ENCODE peak calls at places on chromosomes 6 and 20, in nine cellular contexts. R, X, Q, W, A, F, J, G and N are unnamed samples.

GRCh38 chr6:26400626-26401025 is 1.4 kb upstream of the BTN3A1 start:
- DNase-seq in R (no peak), X (no peak), Q (no peak), W (no peak), A (no peak), F (no peak), J (no peak), G (no peak), N (no peak)

GRCh38 chr20:17568045-17568788 is 1.7 kb upstream of the DSTN start:
- DNase-seq in R (no peak), X (no peak), Q (no peak), W (no peak), A (no peak), F (no peak), J (no peak), G (no peak), N (no peak)

GRCh38 chr6:77228279-77228678 is 235.0 kb downstream of the HTR1B start:
- DNase-seq in R (no peak), X (no peak), Q (no peak), W (no peak), A (no peak), F (no peak), J (no peak), G (no peak), N (no peak)

GRCh38 chr6:140671926-140672325 is 1297.5 kb upstream of the CITED2 start:
- DNase-seq in R (peak), X (no peak), Q (no peak), W (no peak), A (no peak), F (no peak), J (no peak), G (no peak), N (no peak)

GRCh38 chr20:40173877-40174276 is 515.2 kb downstream of the MAFB start:
- DNase-seq in R (no peak), X (no peak), Q (no peak), W (no peak), A (no peak), F (no peak), J (no peak), G (no peak), N (no peak)

GRCh38 chr6:72245565-72245964 is 359.2 kb downstream of the RIMS1 start:
- DNase-seq in R (peak), X (no peak), Q (no peak), W (no peak), A (no peak), F (no peak), J (no peak), G (no peak), N (no peak)

GRCh38 chr6:15066433-15067337 is 179.2 kb upstream of the JARID2 start:
- DNase-seq in R (peak), X (peak), Q (peak), W (peak), A (no peak), F (peak), J (peak), G (peak), N (peak)

GRCh38 chr20:22394583-22394982 is 189.8 kb downstream of the FOXA2 start:
- DNase-seq in R (no peak), X (no peak), Q (no peak), W (no peak), A (no peak), F (no peak), J (no peak), G (no peak), N (no peak)

GRCh38 chr6:142822882-142823578 is 121.9 kb downstream of the HIVEP2 start:
- DNase-seq in R (no peak), X (no peak), Q (no peak), W (no peak), A (no peak), F (no peak), J (no peak), G (no peak), N (no peak)

GRCh38 chr6:33671381-33672072 is 40.0 kb downstream of the UQCC2 start:
- DNase-seq in R (no peak), X (no peak), Q (no peak), W (no peak), A (no peak), F (no peak), J (no peak), G (no peak), N (no peak)

GRCh38 chr6:108896111-108896661 is 48.0 kb downstream of the ARMC2 start:
- DNase-seq in R (peak), X (no peak), Q (no peak), W (peak), A (no peak), F (no peak), J (no peak), G (no peak), N (no peak)

GRCh38 chr20:59831024-59831900 is 102.2 kb downstream of the SYCP2 start:
- DNase-seq in R (no peak), X (no peak), Q (no peak), W (no peak), A (peak), F (no peak), J (peak), G (peak), N (no peak)

GRCh38 chr6:393391-394221 is 2.1 kb downstream of the IRF4 start:
- DNase-seq in R (no peak), X (no peak), Q (no peak), W (no peak), A (no peak), F (no peak), J (no peak), G (no peak), N (no peak)

GRCh38 chr6:42453027-42453648 is 1.4 kb upstream of the TRERF1 start:
- DNase-seq in R (peak), X (peak), Q (peak), W (peak), A (peak), F (peak), J (peak), G (peak), N (no peak)

GRCh38 chr20:31919756-31920155 is 32.1 kb downstream of the PDRG1 start:
- DNase-seq in R (no peak), X (no peak), Q (no peak), W (no peak), A (no peak), F (no peak), J (no peak), G (no peak), N (no peak)

GRCh38 chr20:9515761-9516657 is 1.6 kb downstream of the LAMP5 start:
- DNase-seq in R (peak), X (no peak), Q (no peak), W (peak), A (no peak), F (no peak), J (no peak), G (no peak), N (no peak)

GRCh38 chr6:158068156-158068892 is 86.7 kb downstream of the SYNJ2 start:
- DNase-seq in R (no peak), X (no peak), Q (no peak), W (no peak), A (no peak), F (no peak), J (no peak), G (no peak), N (no peak)

GRCh38 chr6:14824835-14825223 is 421.0 kb upstream of the JARID2 start:
- DNase-seq in R (no peak), X (no peak), Q (no peak), W (no peak), A (no peak), F (no peak), J (no peak), G (peak), N (no peak)

GRCh38 chr6:169269180-169270076 is 15.8 kb upstream of the THBS2 start:
- DNase-seq in R (peak), X (no peak), Q (peak), W (no peak), A (no peak), F (peak), J (peak), G (no peak), N (no peak)

GRCh38 chr20:10519361-10520048 is 84.4 kb downstream of the SLX4IP start:
- DNase-seq in R (peak), X (no peak), Q (no peak), W (no peak), A (no peak), F (no peak), J (no peak), G (no peak), N (no peak)

GRCh38 chr6:13877116-13877515 is 47.6 kb upstream of the RNF182 start:
- DNase-seq in R (peak), X (no peak), Q (no peak), W (no peak), A (no peak), F (no peak), J (no peak), G (no peak), N (no peak)

GRCh38 chr6:67393356-67393755 is 1241.7 kb upstream of the ADGRB3 start:
- DNase-seq in R (no peak), X (no peak), Q (no peak), W (no peak), A (no peak), F (no peak), J (no peak), G (no peak), N (no peak)

GRCh38 chr6:27825025-27825823 is 87.0 kb downstream of the OR2B2 start:
- DNase-seq in R (no peak), X (no peak), Q (no peak), W (no peak), A (no peak), F (no peak), J (no peak), G (no peak), N (no peak)

GRCh38 chr6:137827411-137827940 is 39.6 kb upstream of the TNFAIP3 start:
- DNase-seq in R (no peak), X (no peak), Q (no peak), W (no peak), A (no peak), F (no peak), J (no peak), G (no peak), N (no peak)

GRCh38 chr20:45470262-45470931 is 844 bp downstream of the WFDC2 start:
- DNase-seq in R (peak), X (peak), Q (no peak), W (no peak), A (peak), F (peak), J (no peak), G (peak), N (no peak)

GRCh38 chr20:973785-974194 is 28.3 kb downstream of the RSPO4 start:
- DNase-seq in R (no peak), X (no peak), Q (no peak), W (peak), A (peak), F (no peak), J (no peak), G (peak), N (no peak)

GRCh38 chr6:31479933-31480535 is 17.9 kb upstream of the MICB start:
- DNase-seq in R (no peak), X (peak), Q (no peak), W (no peak), A (no peak), F (no peak), J (no peak), G (no peak), N (no peak)

GRCh38 chr20:50731055-50731929 is at the start of gene PARD6B:
- DNase-seq in R (peak), X (peak), Q (peak), W (peak), A (peak), F (peak), J (peak), G (peak), N (peak)

GRCh38 chr20:11850901-11851300 is 66.8 kb upstream of the BTBD3 start:
- DNase-seq in R (peak), X (no peak), Q (no peak), W (no peak), A (no peak), F (no peak), J (no peak), G (no peak), N (no peak)

GRCh38 chr6:107815846-107816245 is 8.3 kb downstream of the SCML4 start:
- DNase-seq in R (no peak), X (no peak), Q (no peak), W (no peak), A (no peak), F (no peak), J (peak), G (no peak), N (no peak)

GRCh38 chr6:67102743-67103142 is 1395.7 kb upstream of the EYS start:
- DNase-seq in R (no peak), X (no peak), Q (no peak), W (no peak), A (no peak), F (no peak), J (no peak), G (no peak), N (no peak)

GRCh38 chr6:31708224-31708623 is 1.6 kb downstream of the LY6G6F start:
- DNase-seq in R (no peak), X (no peak), Q (no peak), W (no peak), A (no peak), F (no peak), J (no peak), G (no peak), N (no peak)

GRCh38 chr6:53359843-53360834 is 11.4 kb upstream of the ELOVL5 start:
- DNase-seq in R (peak), X (no peak), Q (no peak), W (no peak), A (peak), F (no peak), J (no peak), G (no peak), N (no peak)

GRCh38 chr6:150659046-150659763 is 59.5 kb downstream of the PLEKHG1 start:
- DNase-seq in R (no peak), X (no peak), Q (no peak), W (no peak), A (no peak), F (no peak), J (no peak), G (no peak), N (no peak)

GRCh38 chr6:13988908-13989307 is 64.2 kb downstream of the RNF182 start:
- DNase-seq in R (no peak), X (no peak), Q (no peak), W (no peak), A (no peak), F (no peak), J (no peak), G (no peak), N (no peak)

GRCh38 chr6:46042355-46042999 is 26.8 kb upstream of the CLIC5 start:
- DNase-seq in R (peak), X (no peak), Q (no peak), W (peak), A (peak), F (no peak), J (no peak), G (peak), N (no peak)

GRCh38 chr6:100455230-100456124 is 9.2 kb downstream of the SIM1 start:
- DNase-seq in R (no peak), X (peak), Q (no peak), W (no peak), A (peak), F (no peak), J (no peak), G (peak), N (no peak)

GRCh38 chr6:110325197-110325596 is 33.0 kb downstream of the METTL24 start:
- DNase-seq in R (peak), X (peak), Q (no peak), W (no peak), A (no peak), F (no peak), J (no peak), G (peak), N (no peak)

GRCh38 chr20:57880155-57880648 is 170.4 kb upstream of the PMEPA1 start:
- DNase-seq in R (peak), X (no peak), Q (peak), W (no peak), A (no peak), F (peak), J (peak), G (no peak), N (no peak)

GRCh38 chr20:50200482-50201104 is 10.0 kb downstream of the CEBPB start:
- DNase-seq in R (no peak), X (no peak), Q (no peak), W (no peak), A (no peak), F (no peak), J (no peak), G (no peak), N (no peak)

GRCh38 chr6:112289039-112289566 is 34.7 kb upstream of the LAMA4 start:
- DNase-seq in R (peak), X (peak), Q (peak), W (no peak), A (no peak), F (peak), J (peak), G (peak), N (no peak)
- TF ChIP-seq CTCF in R (peak), X (no peak), Q (no peak), W (no peak), A (no peak), F (no peak), J (no peak), G (no peak), N (no peak)

DNA sequence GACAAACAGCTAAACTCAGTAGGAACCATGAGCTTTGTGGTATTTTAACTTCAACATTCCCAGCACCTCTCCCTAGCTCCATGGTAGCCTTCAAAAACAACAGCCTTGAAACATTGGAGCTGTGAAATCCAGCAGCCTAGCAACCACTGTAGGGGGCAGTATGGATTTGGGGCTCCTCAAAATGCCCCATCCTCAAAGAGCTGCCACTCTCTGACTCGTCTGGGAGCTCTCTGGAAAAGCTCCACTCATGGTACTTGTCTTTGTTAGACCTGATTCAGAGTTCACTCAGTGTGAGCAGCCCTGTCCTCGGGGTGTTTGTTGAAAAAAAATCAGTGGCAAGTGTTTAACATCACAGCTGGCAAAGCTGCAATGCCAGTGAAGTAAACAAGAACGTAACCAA is 82.9 kb downstream of the KIF6 start:
- DNase-seq in R (no peak), X (no peak), Q (no peak), W (no peak), A (no peak), F (no peak), J (no peak), G (no peak), N (no peak)
- TF ChIP-seq CTCF in R (no peak), X (no peak), Q (no peak), W (no peak), A (no peak), F (no peak), J (no peak), G (no peak), N (no peak)

DNA sequence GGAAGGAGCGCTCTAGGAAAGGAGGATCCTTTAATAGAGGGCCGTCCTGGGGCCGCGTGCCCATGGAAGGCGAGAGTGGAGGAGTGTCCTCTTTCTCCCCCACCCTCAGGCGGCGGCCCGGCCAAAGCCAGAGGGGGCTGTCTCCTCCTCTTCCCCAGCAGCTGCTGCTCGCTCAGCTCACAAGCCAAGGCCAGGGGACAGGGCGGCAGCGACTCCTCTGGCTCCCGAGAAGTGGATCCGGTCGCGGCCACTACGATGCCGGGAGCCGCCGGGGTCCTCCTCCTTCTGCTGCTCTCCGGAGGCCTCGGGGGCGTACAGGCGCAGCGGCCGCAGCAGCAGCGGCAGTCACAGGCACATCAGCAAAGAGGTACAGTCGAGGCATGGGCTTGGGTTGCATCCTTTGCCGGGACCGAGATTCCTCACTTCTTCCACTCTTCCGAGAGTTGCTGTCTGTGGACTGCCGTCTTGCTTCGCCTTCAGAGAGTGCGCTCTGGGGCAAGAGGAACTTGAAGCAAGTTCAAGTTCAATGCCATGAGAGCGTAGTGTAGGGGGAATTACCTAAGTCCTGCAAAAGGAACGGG is at the start of gene LAMA2:
- DNase-seq in R (peak), X (peak), Q (peak), W (no peak), A (no peak), F (peak), J (peak), G (peak), N (peak)
- TF ChIP-seq CTCF in R (no peak), X (no peak), Q (no peak), W (no peak), A (no peak), F (peak), J (peak), G (no peak), N (no peak)

DNA sequence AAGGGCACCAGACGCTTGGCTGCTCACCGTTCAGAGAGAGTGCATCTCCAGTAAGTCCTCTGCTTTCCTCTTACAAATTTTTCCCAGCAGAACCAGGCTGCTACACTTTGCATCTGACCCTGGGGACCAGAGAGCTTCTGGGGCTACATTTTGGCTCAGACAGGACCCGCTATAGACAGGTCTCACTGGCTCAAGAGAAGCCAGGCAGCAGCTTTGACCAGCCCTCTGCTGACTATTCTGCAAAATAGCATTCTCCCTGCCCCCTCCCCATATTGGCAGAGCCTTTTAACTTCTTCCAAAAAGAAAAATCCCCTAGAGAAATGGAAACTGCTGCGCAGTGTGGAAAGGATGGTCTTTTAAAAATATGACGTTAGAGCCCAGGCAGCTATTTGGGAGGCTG is 37.2 kb downstream of the CPXM1 start:
- DNase-seq in R (no peak), X (no peak), Q (no peak), W (no peak), A (no peak), F (no peak), J (no peak), G (no peak), N (no peak)
- TF ChIP-seq CTCF in R (no peak), X (no peak), Q (no peak), W (no peak), A (no peak), F (no peak), J (no peak), G (no peak), N (no peak)

DNA sequence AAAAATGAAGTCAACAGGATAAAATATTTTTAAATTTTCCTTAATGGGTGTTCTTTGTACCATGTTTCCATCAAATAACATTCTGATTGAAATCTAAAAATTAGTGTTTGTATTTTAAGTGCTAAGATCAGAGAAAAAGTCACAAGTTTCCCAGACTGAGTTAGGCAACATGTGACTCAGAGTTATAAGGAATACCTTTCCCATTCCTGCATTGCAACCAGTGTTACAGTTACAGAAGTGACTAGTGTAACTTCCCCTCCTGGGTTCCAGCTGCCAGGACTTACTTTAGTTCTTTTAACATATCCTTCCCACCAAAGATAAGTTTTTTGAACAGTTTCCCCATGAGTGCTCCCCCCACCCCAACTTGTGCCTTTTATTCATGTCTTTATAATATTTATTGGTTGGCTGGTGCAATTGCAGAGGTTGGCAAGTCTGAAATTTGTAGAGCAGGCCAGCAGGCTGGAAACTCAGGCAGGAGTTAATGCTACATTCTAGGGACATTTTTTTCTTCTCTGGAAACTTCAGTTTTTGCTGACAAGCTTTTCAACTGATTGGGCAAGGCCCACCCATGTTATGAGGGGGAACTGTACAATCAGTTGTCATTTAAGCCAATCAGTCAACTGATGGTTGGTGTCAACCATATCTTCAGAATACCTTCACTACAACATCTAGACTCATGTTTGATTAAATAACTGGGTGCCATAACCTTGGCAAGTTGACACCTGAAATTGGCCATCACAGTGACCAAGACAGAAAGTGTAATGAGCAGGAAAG is 22.9 kb upstream of the ESR1 start:
- DNase-seq in R (peak), X (no peak), Q (no peak), W (no peak), A (no peak), F (no peak), J (no peak), G (no peak), N (no peak)
- TF ChIP-seq CTCF in R (no peak), X (no peak), Q (no peak), W (no peak), A (no peak), F (no peak), J (no peak), G (no peak), N (no peak)